ENCODE peak calls at places on chromosomes 4 and X, in five cellular contexts. R is body of pancreas, I is ELF-1, W is T-helper 1 cell, B is AG09319. S is an unnamed sample.

GRCh38 chrX:18674788-18675735 is 3.2 kb upstream of the RS1 start:
- DNase-seq in W (peak; percentile 70), I (peak; percentile 91), B (peak; percentile 35), R (peak; percentile 78), S (peak; percentile 74)

GRCh38 chrX:26651755-26652154 is 435.8 kb downstream of the MAGEB5 start:
- DNase-seq in W (no peak), I (no peak), R (no peak), B (no peak), S (peak; percentile 17)

GRCh38 chr4:110798682-110799081 is 175.8 kb upstream of the PITX2 start:
- DNase-seq in W (no peak), R (no peak), B (no peak), I (no peak), S (no peak)

GRCh38 chrX:133897593-133898163 is 87.7 kb downstream of the GPC3 start:
- DNase-seq in W (no peak), R (no peak), I (no peak), B (no peak), S (no peak)

GRCh38 chr4:71456841-71457240 is 118.0 kb downstream of the SLC4A4 start:
- DNase-seq in I (no peak), W (no peak), B (peak; percentile 10), R (no peak), S (peak; percentile 4)

GRCh38 chr4:159024266-159024665 is 78.6 kb upstream of the RAPGEF2 start:
- DNase-seq in I (no peak), W (no peak), R (no peak), B (no peak), S (no peak)

GRCh38 chr4:20512053-20512810 is 188.0 kb upstream of the PACRGL start:
- DNase-seq in R (no peak), I (no peak), B (no peak), W (no peak), S (no peak)

GRCh38 chrX:108001218-108001814 is 19.1 kb upstream of the TEX13B start:
- DNase-seq in W (no peak), I (peak; percentile 46), R (no peak), B (no peak), S (peak; percentile 59)

GRCh38 chr4:15352508-15352907 is 75.3 kb upstream of the C1QTNF7 start:
- DNase-seq in I (no peak), W (no peak), B (no peak), R (no peak), S (no peak)

GRCh38 chrX:21658152-21658737 is at the start of gene KLHL34:
- DNase-seq in W (no peak), R (no peak), B (no peak), I (peak; percentile 62), S (no peak)

GRCh38 chr4:97866821-97867556 is 276.3 kb downstream of the STPG2 start:
- DNase-seq in I (no peak), W (no peak), B (no peak), R (peak; percentile 28), S (no peak)